ENCODE peak calls at places on chromosomes 7 and 10, in four cellular contexts. Q, G, K and F are unnamed samples.

GRCh38 chr7:77327932-77328628 is 88.1 kb downstream of the GSAP start:
- DNase-seq in Q (no peak), G (no peak), K (no peak), F (no peak)

GRCh38 chr7:28507538-28508282 is 95.4 kb downstream of the CREB5 start:
- DNase-seq in Q (no peak), G (no peak), K (no peak), F (no peak)

GRCh38 chr7:131605280-131605878 is 49.0 kb upstream of the PODXL start:
- DNase-seq in Q (no peak), G (no peak), K (no peak), F (no peak)

GRCh38 chr7:101507791-101508252 is 121.3 kb downstream of the MYL10 start:
- DNase-seq in Q (peak), G (peak), K (no peak), F (no peak)

GRCh38 chr7:14858866-14859265 is 43.7 kb downstream of the DGKB start:
- DNase-seq in Q (no peak), G (no peak), K (no peak), F (no peak)

GRCh38 chr10:51915031-51915542 is 215.7 kb upstream of the CSTF2T start:
- DNase-seq in Q (no peak), G (no peak), K (no peak), F (no peak)

GRCh38 chr7:124071843-124072242 is 39.0 kb upstream of the TMEM229A start:
- DNase-seq in Q (no peak), G (no peak), K (no peak), F (no peak)

GRCh38 chr10:110648743-110649651 is 4.9 kb downstream of the RBM20 start:
- DNase-seq in Q (no peak), G (no peak), K (no peak), F (no peak)

GRCh38 chr7:140060788-140061606 is 1.8 kb downstream of the PARP12 start:
- DNase-seq in Q (no peak), G (no peak), K (no peak), F (no peak)

GRCh38 chr10:7986851-7987250 is 67.6 kb upstream of the GATA3 start:
- DNase-seq in Q (no peak), G (no peak), K (no peak), F (no peak)

DNA sequence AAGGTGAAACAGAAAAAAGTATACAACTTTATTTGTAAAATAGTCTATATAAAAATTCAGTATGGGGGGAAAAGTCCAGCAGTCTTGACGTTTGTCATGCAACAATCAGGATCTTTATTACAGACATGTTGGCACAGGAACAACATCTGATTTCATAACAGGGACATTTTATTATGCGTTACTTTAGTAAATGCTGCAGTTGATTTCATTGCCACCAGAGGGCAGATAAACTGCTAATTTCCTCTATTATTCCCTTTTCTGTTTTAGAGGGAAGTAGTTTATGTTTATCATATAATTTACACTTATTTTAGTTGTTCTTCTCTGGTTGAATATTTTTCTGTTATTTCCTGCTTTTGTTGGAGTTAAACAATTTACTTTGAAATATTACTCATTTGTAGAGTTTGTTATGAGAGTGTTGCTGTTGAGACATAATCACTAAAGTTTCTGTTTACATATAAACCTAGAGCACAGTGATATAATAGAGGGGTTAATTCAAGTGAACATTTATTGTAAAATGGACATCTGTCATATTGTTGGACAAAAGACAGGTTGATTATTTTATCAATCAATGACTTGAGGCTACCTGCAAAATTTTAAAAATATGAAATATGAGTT is 3.3 kb downstream of the PLXDC2 start:
- DNase-seq in Q (peak), G (peak), K (no peak), F (no peak)
- TF ChIP-seq POLR2AphosphoS5 in Q (no peak), G (peak), K (no peak), F (no peak)

GRCh38 chr10:132587175-132587574 is 49.6 kb downstream of the INPP5A start:
- DNase-seq in Q (no peak), G (no peak), K (no peak), F (peak)

GRCh38 chr10:132588301-132589013 is 50.9 kb downstream of the INPP5A start:
- DNase-seq in Q (no peak), G (no peak), K (no peak), F (peak)

GRCh38 chr10:132586731-132587130 is 49.1 kb downstream of the INPP5A start:
- DNase-seq in Q (no peak), G (no peak), K (no peak), F (no peak)

GRCh38 chr10:132584081-132584480 is 46.5 kb downstream of the INPP5A start:
- DNase-seq in Q (no peak), G (no peak), K (no peak), F (no peak)

DNA sequence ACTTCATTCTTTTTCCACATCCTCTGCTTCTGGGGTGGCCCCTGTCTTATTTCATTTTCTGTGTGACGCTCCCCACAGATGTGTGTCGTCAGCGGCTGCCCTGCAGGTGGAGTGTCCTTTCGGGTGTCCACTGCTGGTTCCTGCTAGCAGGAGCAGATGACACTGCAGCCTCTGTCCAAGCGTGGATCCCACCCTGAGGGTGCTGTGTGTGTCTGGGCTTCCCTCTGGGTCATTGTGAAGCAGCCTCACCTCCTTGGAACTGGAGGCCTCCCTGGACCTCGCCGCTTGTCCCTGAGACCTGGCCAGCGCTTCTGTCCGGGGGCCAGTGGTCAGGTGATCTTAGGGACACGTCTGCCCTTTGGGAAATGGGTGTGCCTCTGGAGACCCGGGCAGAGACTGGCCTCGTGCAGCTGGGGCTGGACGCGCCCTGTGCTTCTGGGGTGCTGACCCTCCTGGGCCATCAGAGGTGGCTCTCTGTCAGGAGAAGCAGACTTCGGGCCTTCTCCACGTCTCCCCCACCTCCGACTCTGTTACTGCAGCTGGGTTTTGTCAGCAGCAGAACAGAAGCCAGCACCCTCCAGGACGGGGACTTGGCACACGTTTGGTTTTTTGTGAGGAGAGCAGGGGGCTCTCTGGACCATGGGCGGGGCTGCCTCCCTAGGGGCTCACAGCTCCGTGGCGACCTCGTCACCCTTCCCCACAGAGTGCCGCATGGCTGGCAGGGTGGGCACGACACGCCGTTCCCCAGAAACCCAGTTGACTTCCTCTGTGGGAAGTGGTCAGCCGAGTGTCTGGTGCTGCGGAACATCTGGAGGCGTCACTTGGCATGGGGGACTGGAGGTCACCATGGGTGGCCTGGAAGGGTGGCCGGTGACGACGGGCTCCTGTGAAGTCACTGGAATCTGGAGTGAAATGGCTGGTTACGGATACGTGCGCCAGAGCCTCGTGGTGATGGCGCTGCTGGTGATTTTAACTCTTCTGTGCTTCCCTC is 48.4 kb downstream of the INPP5A start:
- DNase-seq in Q (no peak), G (no peak), K (no peak), F (peak)
- TF ChIP-seq POLR2AphosphoS5 in Q (no peak), G (no peak), K (no peak), F (no peak)

GRCh38 chr7:135169141-135169935 is 1.2 kb downstream of the CYREN start:
- DNase-seq in Q (peak), G (no peak), K (no peak), F (no peak)
- TF ChIP-seq POLR2AphosphoS5 in Q (no peak), G (no peak), K (no peak), F (no peak)

GRCh38 chr7:24469118-24469517 is 104.1 kb upstream of the PALS2 start:
- DNase-seq in Q (no peak), G (no peak), K (no peak), F (no peak)

GRCh38 chr7:24462984-24463383 is 110.3 kb upstream of the PALS2 start:
- DNase-seq in Q (no peak), G (no peak), K (no peak), F (no peak)

GRCh38 chr7:24463474-24463873 is 109.8 kb upstream of the PALS2 start:
- DNase-seq in Q (no peak), G (no peak), K (no peak), F (no peak)

GRCh38 chr7:24464846-24465245 is 108.4 kb upstream of the PALS2 start:
- DNase-seq in Q (no peak), G (no peak), K (no peak), F (no peak)

GRCh38 chr7:24466109-24466768 is 107.0 kb upstream of the PALS2 start:
- DNase-seq in Q (no peak), G (no peak), K (no peak), F (no peak)
- TF ChIP-seq POLR2AphosphoS5 in Q (no peak), G (no peak), K (no peak), F (no peak)